ENCODE peak calls at places on chromosome 10, in seven cellular contexts. One of them, this sample, is unnamed.

GRCh38 chr10:70007116-70007820 is 45.4 kb upstream of the MACROH2A2 start:
- DNase-seq in lower leg skin: no peak
- DNase-seq in IMR-90: peak
- DNase-seq in stomach: no peak
- DNase-seq in spleen: no peak
- DNase-seq in glutamatergic neuron: no peak
- DNase-seq in cardiac fibroblast: no peak
- DNase-seq in this sample: no peak

GRCh38 chr10:17428616-17429097 is 25.7 kb downstream of the ST8SIA6 start:
- DNase-seq in IMR-90: no peak
- DNase-seq in lower leg skin: no peak
- DNase-seq in cardiac fibroblast: no peak
- DNase-seq in spleen: peak
- DNase-seq in glutamatergic neuron: no peak
- DNase-seq in stomach: no peak
- DNase-seq in this sample: no peak

GRCh38 chr10:76977046-76977445 is 660.6 kb downstream of the KCNMA1 start:
- DNase-seq in spleen: no peak
- DNase-seq in stomach: no peak
- DNase-seq in lower leg skin: no peak
- DNase-seq in IMR-90: no peak
- DNase-seq in cardiac fibroblast: no peak
- DNase-seq in glutamatergic neuron: no peak
- DNase-seq in this sample: no peak

GRCh38 chr10:126097558-126098215 is 201.3 kb downstream of the FANK1 start:
- DNase-seq in IMR-90: no peak
- DNase-seq in stomach: no peak
- DNase-seq in glutamatergic neuron: no peak
- DNase-seq in spleen: no peak
- DNase-seq in lower leg skin: no peak
- DNase-seq in cardiac fibroblast: no peak
- DNase-seq in this sample: no peak

GRCh38 chr10:15789793-15790525 is 70.2 kb upstream of the ITGA8 start:
- DNase-seq in IMR-90: peak
- DNase-seq in cardiac fibroblast: peak
- DNase-seq in spleen: no peak
- DNase-seq in glutamatergic neuron: no peak
- DNase-seq in stomach: no peak
- DNase-seq in lower leg skin: no peak
- DNase-seq in this sample: no peak

GRCh38 chr10:13100349-13101294 is 659 bp downstream of the OPTN start:
- DNase-seq in cardiac fibroblast: peak
- DNase-seq in lower leg skin: peak
- DNase-seq in spleen: no peak
- DNase-seq in IMR-90: peak
- DNase-seq in glutamatergic neuron: no peak
- DNase-seq in stomach: peak
- DNase-seq in this sample: no peak

GRCh38 chr10:48941427-48942075 is 1.9 kb upstream of the LRRC18 start:
- DNase-seq in stomach: no peak
- DNase-seq in IMR-90: no peak
- DNase-seq in lower leg skin: no peak
- DNase-seq in cardiac fibroblast: no peak
- DNase-seq in spleen: no peak
- DNase-seq in glutamatergic neuron: no peak
- DNase-seq in this sample: no peak

GRCh38 chr10:129767751-129768150 is 196.3 kb downstream of the EBF3 start:
- DNase-seq in cardiac fibroblast: no peak
- DNase-seq in stomach: no peak
- DNase-seq in IMR-90: no peak
- DNase-seq in spleen: peak
- DNase-seq in lower leg skin: peak
- DNase-seq in glutamatergic neuron: no peak
- DNase-seq in this sample: no peak

GRCh38 chr10:74293686-74294365 is 142.8 kb downstream of the ADK start:
- DNase-seq in lower leg skin: no peak
- DNase-seq in spleen: no peak
- DNase-seq in glutamatergic neuron: no peak
- DNase-seq in stomach: no peak
- DNase-seq in IMR-90: peak
- DNase-seq in cardiac fibroblast: peak
- DNase-seq in this sample: no peak

GRCh38 chr10:7444576-7445226 is 33.9 kb upstream of the SFMBT2 start:
- DNase-seq in glutamatergic neuron: no peak
- DNase-seq in stomach: no peak
- DNase-seq in spleen: peak
- DNase-seq in lower leg skin: no peak
- DNase-seq in IMR-90: no peak
- DNase-seq in cardiac fibroblast: no peak
- DNase-seq in this sample: no peak

GRCh38 chr10:61592581-61592980 is 70.1 kb upstream of the CABCOCO1 start:
- DNase-seq in cardiac fibroblast: peak
- DNase-seq in stomach: peak
- DNase-seq in spleen: no peak
- DNase-seq in IMR-90: no peak
- DNase-seq in lower leg skin: no peak
- DNase-seq in glutamatergic neuron: peak
- DNase-seq in this sample: peak

GRCh38 chr10:28425431-28425830 is 107.5 kb upstream of the WAC start:
- DNase-seq in spleen: no peak
- DNase-seq in IMR-90: no peak
- DNase-seq in glutamatergic neuron: no peak
- DNase-seq in cardiac fibroblast: no peak
- DNase-seq in lower leg skin: no peak
- DNase-seq in stomach: no peak
- DNase-seq in this sample: no peak

GRCh38 chr10:58965855-58966254 is 210.6 kb upstream of the PHYHIPL start:
- DNase-seq in spleen: no peak
- DNase-seq in IMR-90: no peak
- DNase-seq in stomach: no peak
- DNase-seq in cardiac fibroblast: no peak
- DNase-seq in lower leg skin: no peak
- DNase-seq in glutamatergic neuron: no peak
- DNase-seq in this sample: no peak

DNA sequence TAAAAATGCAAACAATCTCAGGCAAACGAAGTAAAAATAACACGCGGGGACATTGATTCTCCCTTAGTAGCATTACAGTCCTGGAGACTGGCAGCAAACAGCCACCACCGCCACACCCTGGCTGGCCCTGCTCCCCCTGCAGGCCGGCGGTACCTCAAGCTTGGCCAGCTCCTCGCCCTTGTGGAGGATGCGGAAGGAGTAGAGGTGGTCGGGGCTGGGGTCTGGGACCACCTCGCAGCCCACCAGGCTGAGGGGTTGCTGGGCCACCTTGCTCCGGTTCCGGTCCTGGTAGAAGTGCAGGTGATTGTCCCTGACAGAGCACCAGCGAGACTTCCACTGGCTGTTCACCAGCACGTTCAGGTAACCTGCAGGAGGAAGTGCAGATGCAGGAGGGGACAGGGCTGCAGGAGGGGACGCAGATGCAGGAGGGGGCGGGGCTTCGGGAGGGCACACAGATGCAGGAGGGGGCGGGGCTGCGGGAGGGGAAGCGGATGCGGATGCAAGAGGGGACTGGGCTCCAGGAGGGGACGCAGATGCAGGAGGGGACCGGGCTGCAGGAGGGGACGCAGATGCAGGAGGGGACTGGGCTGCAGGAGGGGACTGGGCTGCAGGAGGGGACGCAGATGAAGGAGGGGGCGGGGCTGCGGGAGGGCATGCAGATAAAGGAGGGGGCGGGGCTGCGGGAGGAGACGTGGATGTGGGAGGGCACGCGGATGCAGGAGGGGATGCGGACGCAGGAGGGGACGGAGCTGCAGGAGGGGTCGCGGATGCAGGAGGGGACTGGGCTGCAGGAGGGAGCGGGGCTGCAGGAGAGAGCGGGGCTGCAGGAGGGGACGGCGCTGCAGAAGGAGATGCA is 65.7 kb downstream of the VWA2 start:
- DNase-seq in spleen: peak
- DNase-seq in cardiac fibroblast: no peak
- DNase-seq in glutamatergic neuron: peak
- DNase-seq in IMR-90: no peak
- DNase-seq in lower leg skin: no peak
- DNase-seq in stomach: peak
- DNase-seq in this sample: peak
- TF ChIP-seq CTCF in spleen: peak
- TF ChIP-seq CTCF in cardiac fibroblast: peak
- TF ChIP-seq CTCF in glutamatergic neuron: no peak
- TF ChIP-seq CTCF in IMR-90: peak
- TF ChIP-seq CTCF in lower leg skin: no peak
- TF ChIP-seq CTCF in stomach: no peak
- TF ChIP-seq CTCF in this sample: peak

GRCh38 chr10:97774811-97775294 is 3.1 kb upstream of the SFRP5 start:
- DNase-seq in IMR-90: no peak
- DNase-seq in stomach: peak
- DNase-seq in spleen: no peak
- DNase-seq in lower leg skin: no peak
- DNase-seq in glutamatergic neuron: no peak
- DNase-seq in cardiac fibroblast: no peak
- DNase-seq in this sample: no peak
- TF ChIP-seq CTCF in IMR-90: no peak
- TF ChIP-seq CTCF in stomach: no peak
- TF ChIP-seq CTCF in spleen: no peak
- TF ChIP-seq CTCF in lower leg skin: no peak
- TF ChIP-seq CTCF in glutamatergic neuron: no peak
- TF ChIP-seq CTCF in cardiac fibroblast: no peak
- TF ChIP-seq CTCF in this sample: no peak

GRCh38 chr10:95288273-95288672 is 2.5 kb downstream of the PDLIM1 start:
- DNase-seq in lower leg skin: peak
- DNase-seq in IMR-90: no peak
- DNase-seq in spleen: no peak
- DNase-seq in cardiac fibroblast: no peak
- DNase-seq in stomach: no peak
- DNase-seq in glutamatergic neuron: no peak
- DNase-seq in this sample: no peak

GRCh38 chr10:95290801-95291633 is at the start of gene PDLIM1:
- DNase-seq in IMR-90: peak
- DNase-seq in glutamatergic neuron: peak
- DNase-seq in lower leg skin: peak
- DNase-seq in cardiac fibroblast: peak
- DNase-seq in stomach: peak
- DNase-seq in spleen: peak
- DNase-seq in this sample: no peak

GRCh38 chr10:95289921-95290421 is 832 bp downstream of the PDLIM1 start:
- DNase-seq in lower leg skin: peak
- DNase-seq in cardiac fibroblast: no peak
- DNase-seq in stomach: no peak
- DNase-seq in spleen: no peak
- DNase-seq in glutamatergic neuron: no peak
- DNase-seq in IMR-90: no peak
- DNase-seq in this sample: no peak

GRCh38 chr10:95290446-95290800 is 380 bp downstream of the PDLIM1 start:
- DNase-seq in stomach: no peak
- DNase-seq in spleen: peak
- DNase-seq in glutamatergic neuron: no peak
- DNase-seq in lower leg skin: peak
- DNase-seq in IMR-90: no peak
- DNase-seq in cardiac fibroblast: no peak
- DNase-seq in this sample: no peak

DNA sequence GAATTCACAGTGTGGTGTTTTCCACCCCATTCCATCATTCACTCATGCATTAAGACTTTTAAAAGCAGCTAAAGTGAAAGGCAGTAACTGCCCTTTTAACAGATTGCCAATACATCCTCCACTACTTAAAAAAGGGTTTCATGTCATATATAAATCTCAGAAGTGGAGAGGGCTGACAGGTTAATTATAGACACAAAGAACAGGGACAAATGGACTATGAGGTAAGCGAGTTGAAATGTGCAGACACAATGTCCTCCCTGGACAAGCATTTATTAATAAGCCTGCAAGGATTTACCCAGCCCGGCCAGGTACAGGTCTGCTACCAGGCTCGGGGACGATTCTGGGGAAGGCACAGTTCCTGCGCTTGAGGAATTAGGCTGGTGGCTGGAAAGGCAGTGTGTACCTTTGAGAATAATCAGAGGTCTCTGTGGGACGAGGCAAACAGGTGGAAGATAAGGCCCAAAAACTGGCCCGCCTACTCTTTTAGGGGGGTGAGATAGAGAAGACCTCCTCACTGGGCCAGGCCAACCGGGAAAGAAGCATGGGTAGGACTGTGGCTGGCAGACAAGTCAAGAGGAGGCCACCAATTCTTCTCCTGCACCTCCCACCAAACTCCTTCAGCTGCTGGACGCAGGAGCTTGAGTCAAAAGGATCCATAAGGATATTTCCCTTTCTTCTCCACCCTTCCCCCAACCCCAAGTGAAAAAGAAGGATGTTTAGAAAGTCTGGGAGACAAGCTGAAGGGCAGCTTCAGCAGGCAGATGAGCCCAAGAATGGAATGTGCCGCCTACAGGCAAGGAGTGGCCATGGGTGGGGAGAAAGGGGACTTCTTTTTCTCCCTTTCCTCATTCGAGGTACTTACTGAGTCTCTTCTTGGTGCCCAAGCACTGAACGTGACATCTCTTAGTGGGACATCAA is 1.5 kb downstream of the PDLIM1 start:
- DNase-seq in stomach: no peak
- DNase-seq in IMR-90: no peak
- DNase-seq in glutamatergic neuron: no peak
- DNase-seq in spleen: no peak
- DNase-seq in cardiac fibroblast: peak
- DNase-seq in lower leg skin: peak
- DNase-seq in this sample: no peak
- TF ChIP-seq CTCF in stomach: no peak
- TF ChIP-seq CTCF in IMR-90: peak
- TF ChIP-seq CTCF in glutamatergic neuron: no peak
- TF ChIP-seq CTCF in spleen: no peak
- TF ChIP-seq CTCF in cardiac fibroblast: peak
- TF ChIP-seq CTCF in lower leg skin: no peak
- TF ChIP-seq CTCF in this sample: no peak

DNA sequence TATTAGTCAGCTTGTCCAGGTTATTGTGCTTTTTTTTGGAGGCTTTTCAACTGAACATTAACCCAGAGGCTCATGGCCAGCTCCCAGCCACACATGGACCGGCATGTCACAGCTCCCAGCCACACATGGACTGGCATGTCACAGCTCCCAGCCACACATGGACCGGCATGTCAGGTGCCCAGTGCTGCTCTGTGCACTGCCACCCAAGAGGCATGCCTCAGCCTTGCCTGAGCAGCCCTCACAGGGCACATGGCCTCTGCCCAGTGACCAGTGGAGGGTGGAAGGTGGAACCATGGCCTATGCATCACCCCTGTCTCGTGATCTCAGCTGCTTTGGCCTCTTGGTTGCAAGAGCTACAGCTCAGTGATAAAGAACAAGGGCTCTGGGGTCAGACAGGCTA is 119.8 kb downstream of the OAT start:
- DNase-seq in lower leg skin: peak
- DNase-seq in IMR-90: no peak
- DNase-seq in glutamatergic neuron: no peak
- DNase-seq in spleen: no peak
- DNase-seq in cardiac fibroblast: no peak
- DNase-seq in stomach: no peak
- DNase-seq in this sample: no peak
- TF ChIP-seq CTCF in lower leg skin: no peak
- TF ChIP-seq CTCF in IMR-90: no peak
- TF ChIP-seq CTCF in glutamatergic neuron: no peak
- TF ChIP-seq CTCF in spleen: no peak
- TF ChIP-seq CTCF in cardiac fibroblast: no peak
- TF ChIP-seq CTCF in stomach: no peak
- TF ChIP-seq CTCF in this sample: no peak